ENCODE peak calls at places on chromosome 4, in six cellular contexts. One of them, this sample, is unnamed.

GRCh38 chr4:137474711-137475301 is 57.5 kb downstream of the PCDH18 start:
- DNase-seq in sigmoid colon: no peak
- DNase-seq in transverse colon: no peak
- DNase-seq in stomach: no peak
- DNase-seq in upper lobe of left lung: no peak
- DNase-seq in K562: no peak
- DNase-seq in this sample: no peak

GRCh38 chr4:101660607-101661006 is 129.9 kb upstream of the BANK1 start:
- DNase-seq in transverse colon: no peak
- DNase-seq in stomach: no peak
- DNase-seq in K562: no peak
- DNase-seq in upper lobe of left lung: no peak
- DNase-seq in sigmoid colon: no peak
- DNase-seq in this sample: no peak

GRCh38 chr4:3364199-3364598 is 71.4 kb downstream of the RGS12 start:
- DNase-seq in upper lobe of left lung: peak
- DNase-seq in K562: no peak
- DNase-seq in sigmoid colon: peak
- DNase-seq in transverse colon: no peak
- DNase-seq in stomach: no peak
- DNase-seq in this sample: no peak

GRCh38 chr4:152500798-152501434 is 35.0 kb downstream of the FBXW7 start:
- DNase-seq in stomach: peak
- DNase-seq in upper lobe of left lung: no peak
- DNase-seq in sigmoid colon: no peak
- DNase-seq in K562: peak
- DNase-seq in transverse colon: peak
- DNase-seq in this sample: peak

GRCh38 chr4:56466910-56467283 is 520 bp upstream of the SRP72 start:
- DNase-seq in upper lobe of left lung: no peak
- DNase-seq in K562: no peak
- DNase-seq in sigmoid colon: no peak
- DNase-seq in transverse colon: no peak
- DNase-seq in stomach: no peak
- DNase-seq in this sample: no peak

GRCh38 chr4:142331646-142332045 is 514.5 kb downstream of the INPP4B start:
- DNase-seq in transverse colon: no peak
- DNase-seq in sigmoid colon: no peak
- DNase-seq in stomach: no peak
- DNase-seq in upper lobe of left lung: no peak
- DNase-seq in K562: no peak
- DNase-seq in this sample: no peak

GRCh38 chr4:44446801-44447562 is 1.6 kb downstream of the KCTD8 start:
- DNase-seq in transverse colon: no peak
- DNase-seq in sigmoid colon: peak
- DNase-seq in K562: no peak
- DNase-seq in upper lobe of left lung: peak
- DNase-seq in stomach: peak
- DNase-seq in this sample: no peak

GRCh38 chr4:58760737-58761136 is 1650.6 kb upstream of the IGFBP7 start:
- DNase-seq in transverse colon: no peak
- DNase-seq in K562: no peak
- DNase-seq in stomach: no peak
- DNase-seq in upper lobe of left lung: no peak
- DNase-seq in sigmoid colon: no peak
- DNase-seq in this sample: no peak

GRCh38 chr4:158299459-158300007 is 89.2 kb downstream of the TMEM144 start:
- DNase-seq in K562: no peak
- DNase-seq in sigmoid colon: no peak
- DNase-seq in upper lobe of left lung: no peak
- DNase-seq in stomach: no peak
- DNase-seq in transverse colon: no peak
- DNase-seq in this sample: no peak

GRCh38 chr4:104532677-104533076 is 38.0 kb upstream of the CXXC4 start:
- DNase-seq in stomach: no peak
- DNase-seq in sigmoid colon: no peak
- DNase-seq in upper lobe of left lung: no peak
- DNase-seq in K562: no peak
- DNase-seq in transverse colon: no peak
- DNase-seq in this sample: no peak

GRCh38 chr4:3016839-3017410 is 53.6 kb downstream of the GRK4 start:
- DNase-seq in transverse colon: no peak
- DNase-seq in sigmoid colon: no peak
- DNase-seq in upper lobe of left lung: no peak
- DNase-seq in stomach: no peak
- DNase-seq in K562: no peak
- DNase-seq in this sample: no peak

GRCh38 chr4:145097331-145097820 is 620 bp downstream of the ANAPC10 start:
- DNase-seq in upper lobe of left lung: no peak
- DNase-seq in transverse colon: no peak
- DNase-seq in stomach: no peak
- DNase-seq in sigmoid colon: no peak
- DNase-seq in K562: no peak
- DNase-seq in this sample: no peak

GRCh38 chr4:145098675-145099037 is 545 bp downstream of the ABCE1 start:
- DNase-seq in upper lobe of left lung: no peak
- DNase-seq in sigmoid colon: peak
- DNase-seq in K562: no peak
- DNase-seq in stomach: no peak
- DNase-seq in transverse colon: peak
- DNase-seq in this sample: peak

GRCh38 chr4:145101091-145101490 is 3.0 kb downstream of the ABCE1 start:
- DNase-seq in stomach: no peak
- DNase-seq in upper lobe of left lung: no peak
- DNase-seq in K562: no peak
- DNase-seq in transverse colon: no peak
- DNase-seq in sigmoid colon: no peak
- DNase-seq in this sample: no peak

GRCh38 chr4:145097821-145098674 is at the start of the genes ABCE1 and ANAPC10:
- DNase-seq in sigmoid colon: peak
- DNase-seq in stomach: peak
- DNase-seq in transverse colon: peak
- DNase-seq in upper lobe of left lung: peak
- DNase-seq in K562: peak
- DNase-seq in this sample: peak

DNA sequence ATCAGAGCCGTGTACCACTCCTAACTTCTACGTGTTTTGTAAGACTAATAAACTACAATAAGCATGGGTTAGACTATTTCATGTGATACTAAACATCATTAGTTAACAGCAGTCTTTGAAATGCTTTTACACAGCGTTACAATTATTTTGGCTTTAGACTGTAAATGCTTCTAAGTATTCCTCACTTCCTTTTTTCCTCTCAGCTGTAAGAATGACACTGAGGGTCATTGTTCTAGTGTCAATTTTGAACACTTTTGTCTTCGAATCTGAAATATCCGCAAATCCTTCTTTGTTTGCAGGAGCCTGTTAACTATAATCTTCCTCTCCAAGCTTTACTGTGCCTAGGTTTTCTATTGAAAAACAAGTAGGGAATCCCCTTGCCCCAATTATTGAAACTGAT is 1.5 kb downstream of the ABCE1 start:
- DNase-seq in transverse colon: no peak
- DNase-seq in sigmoid colon: no peak
- DNase-seq in stomach: no peak
- DNase-seq in K562: no peak
- DNase-seq in upper lobe of left lung: no peak
- DNase-seq in this sample: no peak
- H3K27ac ChIP-seq in transverse colon: no peak
- H3K27ac ChIP-seq in sigmoid colon: no peak
- H3K27ac ChIP-seq in stomach: peak
- H3K27ac ChIP-seq in K562: peak
- H3K27ac ChIP-seq in upper lobe of left lung: no peak
- H3K27ac ChIP-seq in this sample: peak

DNA sequence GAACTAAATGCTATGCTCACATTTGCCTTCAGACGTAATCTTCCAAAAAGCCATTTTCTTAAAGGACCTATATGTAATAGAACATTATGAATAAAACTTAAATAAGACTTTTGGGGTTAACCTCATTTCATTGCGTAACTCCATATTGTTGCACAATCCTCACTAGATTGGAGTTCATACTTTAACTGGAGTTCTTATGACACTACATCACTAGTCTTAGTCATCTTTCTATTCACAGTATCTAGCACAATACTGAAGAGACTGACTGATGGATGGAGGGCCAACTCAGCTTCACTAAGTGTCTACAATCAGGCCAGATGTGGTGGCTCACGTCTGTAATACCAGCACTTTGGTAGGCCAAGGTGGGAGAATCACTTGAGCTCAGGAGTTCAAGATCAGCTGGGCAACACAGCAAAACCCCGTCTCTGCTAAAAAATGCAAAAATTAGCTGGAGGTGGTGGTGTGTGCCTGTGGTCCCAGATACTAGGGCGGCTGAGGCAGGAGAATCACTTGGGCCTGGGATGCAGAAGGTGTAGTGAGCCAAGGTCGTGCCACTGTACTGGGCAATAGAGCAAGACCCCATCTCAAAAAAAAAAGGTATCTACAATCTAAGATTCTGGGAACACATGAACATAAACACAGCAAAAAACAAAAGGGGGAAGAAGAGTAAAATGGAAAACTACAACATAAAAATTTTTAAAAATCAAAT is 80.8 kb upstream of the MAB21L2 start:
- DNase-seq in K562: no peak
- DNase-seq in transverse colon: no peak
- DNase-seq in sigmoid colon: no peak
- DNase-seq in stomach: no peak
- DNase-seq in upper lobe of left lung: no peak
- DNase-seq in this sample: peak
- H3K4me3 ChIP-seq in K562: no peak
- H3K4me3 ChIP-seq in transverse colon: no peak
- H3K4me3 ChIP-seq in sigmoid colon: no peak
- H3K4me3 ChIP-seq in stomach: no peak
- H3K4me3 ChIP-seq in upper lobe of left lung: no peak
- H3K4me3 ChIP-seq in this sample: no peak

DNA sequence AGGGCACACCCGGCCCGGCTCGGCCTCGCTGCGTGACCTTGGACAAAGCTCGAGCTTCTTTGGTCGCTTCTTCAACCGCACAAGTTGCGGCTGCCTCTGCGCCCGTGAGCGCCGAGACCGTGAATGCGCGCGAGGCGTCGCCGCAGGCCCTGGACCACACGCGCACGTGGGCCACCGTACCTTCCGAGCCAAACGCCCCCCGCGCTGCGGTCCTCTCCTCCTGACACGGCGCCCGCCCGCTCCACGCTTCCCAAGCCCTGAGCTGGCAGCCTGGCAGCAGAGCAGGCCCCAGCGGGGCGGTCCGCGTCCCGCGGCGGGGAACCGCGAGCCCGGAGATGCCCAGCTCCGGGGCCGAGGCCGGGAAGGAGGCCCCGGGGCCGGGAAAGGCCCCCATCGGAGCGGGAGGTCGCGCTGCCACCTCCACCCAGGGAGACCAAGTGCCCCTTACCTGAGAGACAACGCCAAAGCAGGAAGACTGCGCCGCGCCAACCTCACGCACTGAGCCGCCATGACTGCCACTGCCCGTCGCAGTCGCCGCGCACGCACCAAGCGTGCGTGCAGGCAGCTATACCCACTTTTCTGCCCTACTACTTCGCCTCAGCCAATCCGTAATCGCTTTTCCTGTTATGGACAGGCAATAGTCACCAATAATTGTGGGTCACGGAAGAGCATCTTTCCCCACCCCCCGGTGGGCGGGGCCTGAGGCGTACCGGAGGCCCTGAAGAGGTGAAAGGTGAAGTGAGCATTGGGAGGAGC is at the start of gene GRPEL1:
- DNase-seq in stomach: peak
- DNase-seq in transverse colon: peak
- DNase-seq in upper lobe of left lung: peak
- DNase-seq in K562: peak
- DNase-seq in sigmoid colon: peak
- DNase-seq in this sample: peak
- TF ChIP-seq POLR2AphosphoS5 in stomach: peak
- TF ChIP-seq POLR2AphosphoS5 in transverse colon: peak
- TF ChIP-seq POLR2AphosphoS5 in upper lobe of left lung: peak
- TF ChIP-seq POLR2AphosphoS5 in K562: peak
- TF ChIP-seq POLR2AphosphoS5 in sigmoid colon: peak
- TF ChIP-seq POLR2AphosphoS5 in this sample: peak

GRCh38 chr4:69849297-69849696 is 10.6 kb downstream of the SULT1E1 start:
- DNase-seq in sigmoid colon: no peak
- DNase-seq in transverse colon: no peak
- DNase-seq in K562: no peak
- DNase-seq in stomach: no peak
- DNase-seq in upper lobe of left lung: no peak
- DNase-seq in this sample: no peak

GRCh38 chr4:69843932-69844331 is 16.0 kb downstream of the SULT1E1 start:
- DNase-seq in stomach: no peak
- DNase-seq in sigmoid colon: no peak
- DNase-seq in transverse colon: no peak
- DNase-seq in upper lobe of left lung: no peak
- DNase-seq in K562: no peak
- DNase-seq in this sample: no peak

GRCh38 chr4:69848028-69848427 is 11.9 kb downstream of the SULT1E1 start:
- DNase-seq in sigmoid colon: no peak
- DNase-seq in K562: no peak
- DNase-seq in stomach: no peak
- DNase-seq in upper lobe of left lung: no peak
- DNase-seq in transverse colon: no peak
- DNase-seq in this sample: no peak

DNA sequence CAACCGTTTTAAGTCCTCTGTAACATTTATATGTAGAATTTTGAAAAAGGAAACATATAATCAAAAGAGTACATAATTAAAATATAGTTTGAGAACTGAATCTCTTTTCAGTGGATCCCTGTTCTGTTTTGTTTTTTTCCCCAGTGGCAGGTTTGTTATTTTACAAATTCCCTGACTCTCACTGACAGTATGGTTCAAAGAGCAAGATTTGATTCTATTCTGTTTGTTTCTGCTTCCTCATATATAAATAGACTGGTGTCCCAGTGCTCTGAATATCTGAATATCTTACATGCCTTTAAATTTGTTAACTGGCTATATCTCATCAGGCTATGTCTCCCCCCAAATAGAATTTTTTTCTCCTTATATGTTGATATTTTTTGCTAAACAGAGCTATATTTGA is 16.6 kb downstream of the SULT1E1 start:
- DNase-seq in stomach: no peak
- DNase-seq in K562: no peak
- DNase-seq in upper lobe of left lung: no peak
- DNase-seq in transverse colon: no peak
- DNase-seq in sigmoid colon: no peak
- DNase-seq in this sample: no peak
- H3K27ac ChIP-seq in stomach: no peak
- H3K27ac ChIP-seq in K562: no peak
- H3K27ac ChIP-seq in upper lobe of left lung: no peak
- H3K27ac ChIP-seq in transverse colon: no peak
- H3K27ac ChIP-seq in sigmoid colon: no peak
- H3K27ac ChIP-seq in this sample: no peak

GRCh38 chr4:68375667-68376559 is 26.0 kb upstream of the YTHDC1 start:
- DNase-seq in upper lobe of left lung: peak
- DNase-seq in transverse colon: peak
- DNase-seq in sigmoid colon: no peak
- DNase-seq in stomach: no peak
- DNase-seq in K562: peak
- DNase-seq in this sample: peak
- H3K4me3 ChIP-seq in upper lobe of left lung: no peak
- H3K4me3 ChIP-seq in transverse colon: no peak
- H3K4me3 ChIP-seq in sigmoid colon: no peak
- H3K4me3 ChIP-seq in stomach: peak
- H3K4me3 ChIP-seq in K562: no peak
- H3K4me3 ChIP-seq in this sample: no peak

This sample was measured in HL-60.